ENCODE peak calls at places on chromosomes 16 and 17, in seven cellular contexts. Z is HCT116, E is H1, N is K562, M is SK-N-SH, W is HepG2, D is GM12878. J is an unnamed sample.

GRCh38 chr16:80938035-80938927 is 68.4 kb downstream of the CMC2 start:
- DNase-seq in W (no peak), E (no peak), Z (peak; percentile 51), N (no peak), M (no peak), D (no peak), J (peak; percentile 51)

GRCh38 chr17:77811521-77811920 is 147.0 kb upstream of the TNRC6C start:
- DNase-seq in Z (no peak), M (no peak), W (no peak), N (no peak), D (no peak), E (no peak), J (no peak)

GRCh38 chr17:75457047-75457654 is 716 bp downstream of the TMEM94 start:
- DNase-seq in M (peak; percentile 86), W (no peak), N (peak; percentile 60), D (no peak), Z (no peak), E (peak; percentile 70), J (no peak)

GRCh38 chr17:29592850-29593545 is at the start of gene ANKRD13B:
- DNase-seq in D (no peak), E (peak; percentile 85), M (peak; percentile 83), N (peak; percentile 67), Z (no peak), W (no peak), J (no peak)

GRCh38 chr16:75096730-75097129 is 19.9 kb downstream of the LDHD start:
- DNase-seq in W (no peak), E (peak; percentile 77), N (peak; percentile 62), Z (peak; percentile 63), M (peak; percentile 44), D (no peak), J (peak; percentile 78)

GRCh38 chr17:38730526-38731379 is 612 bp downstream of the CISD3 start:
- DNase-seq in W (peak; percentile 90), M (peak; percentile 80), D (no peak), E (peak; percentile 77), Z (no peak), N (no peak), J (no peak)

GRCh38 chr16:77840623-77841274 is 52.4 kb downstream of the VAT1L start:
- DNase-seq in D (no peak), W (no peak), M (no peak), Z (no peak), E (no peak), N (no peak), J (no peak)

GRCh38 chr17:74427048-74427762 is 4.7 kb upstream of the GPRC5C start:
- DNase-seq in Z (no peak), E (no peak), D (no peak), M (no peak), N (no peak), W (peak; percentile 92), J (peak; percentile 90)

GRCh38 chr17:81524063-81524864 is 3.9 kb upstream of the FSCN2 start:
- DNase-seq in D (no peak), E (no peak), Z (no peak), M (no peak), N (no peak), W (no peak), J (no peak)

GRCh38 chr16:79270011-79270410 is 330.5 kb downstream of the MAF start:
- DNase-seq in D (no peak), N (no peak), Z (no peak), M (no peak), W (no peak), E (no peak), J (no peak)

GRCh38 chr16:57004387-57005250 is 15.3 kb downstream of the NLRC5 start:
- DNase-seq in W (peak; percentile 54), E (no peak), D (no peak), M (no peak), N (no peak), Z (no peak), J (no peak)

GRCh38 chr17:66923881-66924280 is 40.6 kb upstream of the CACNG4 start:
- DNase-seq in N (no peak), Z (no peak), D (no peak), W (peak; percentile 85), E (no peak), M (no peak), J (no peak)

GRCh38 chr17:50184611-50185398 is 16.6 kb downstream of the COL1A1 start:
- DNase-seq in D (no peak), N (peak; percentile 36), E (no peak), Z (no peak), M (no peak), W (no peak), J (no peak)

GRCh38 chr16:75319513-75320401 is 68.3 kb upstream of the BCAR1 start:
- DNase-seq in M (no peak), N (no peak), D (peak; percentile 78), E (no peak), Z (no peak), W (no peak), J (no peak)

GRCh38 chr17:78322858-78323455 is 36.9 kb downstream of the SOCS3 start:
- DNase-seq in M (peak; percentile 85), N (no peak), E (no peak), D (no peak), W (no peak), Z (no peak), J (no peak)

GRCh38 chr17:7910281-7910680 is 5.8 kb downstream of the RNF227 start:
- DNase-seq in M (no peak), E (no peak), D (no peak), W (no peak), Z (no peak), N (no peak), J (no peak)

GRCh38 chr16:70529051-70529777 is 5.6 kb downstream of the SF3B3 start:
- DNase-seq in M (peak; percentile 46), E (no peak), D (no peak), W (peak; percentile 36), N (peak; percentile 33), Z (peak; percentile 15), J (no peak)

GRCh38 chr17:56478836-56479447 is 114.6 kb upstream of the NOG start:
- DNase-seq in D (no peak), W (peak; percentile 41), E (no peak), M (peak; percentile 21), N (peak; percentile 12), Z (peak; percentile 58), J (peak; percentile 15)

GRCh38 chr17:38875477-38876080 is 5.7 kb downstream of the LASP1 start:
- DNase-seq in D (no peak), N (no peak), M (no peak), E (no peak), Z (no peak), W (no peak), J (no peak)

GRCh38 chr17:4502466-4503154 is 3.9 kb downstream of the SPNS2 start:
- DNase-seq in Z (no peak), W (no peak), N (no peak), M (no peak), D (no peak), E (no peak), J (no peak)

DNA sequence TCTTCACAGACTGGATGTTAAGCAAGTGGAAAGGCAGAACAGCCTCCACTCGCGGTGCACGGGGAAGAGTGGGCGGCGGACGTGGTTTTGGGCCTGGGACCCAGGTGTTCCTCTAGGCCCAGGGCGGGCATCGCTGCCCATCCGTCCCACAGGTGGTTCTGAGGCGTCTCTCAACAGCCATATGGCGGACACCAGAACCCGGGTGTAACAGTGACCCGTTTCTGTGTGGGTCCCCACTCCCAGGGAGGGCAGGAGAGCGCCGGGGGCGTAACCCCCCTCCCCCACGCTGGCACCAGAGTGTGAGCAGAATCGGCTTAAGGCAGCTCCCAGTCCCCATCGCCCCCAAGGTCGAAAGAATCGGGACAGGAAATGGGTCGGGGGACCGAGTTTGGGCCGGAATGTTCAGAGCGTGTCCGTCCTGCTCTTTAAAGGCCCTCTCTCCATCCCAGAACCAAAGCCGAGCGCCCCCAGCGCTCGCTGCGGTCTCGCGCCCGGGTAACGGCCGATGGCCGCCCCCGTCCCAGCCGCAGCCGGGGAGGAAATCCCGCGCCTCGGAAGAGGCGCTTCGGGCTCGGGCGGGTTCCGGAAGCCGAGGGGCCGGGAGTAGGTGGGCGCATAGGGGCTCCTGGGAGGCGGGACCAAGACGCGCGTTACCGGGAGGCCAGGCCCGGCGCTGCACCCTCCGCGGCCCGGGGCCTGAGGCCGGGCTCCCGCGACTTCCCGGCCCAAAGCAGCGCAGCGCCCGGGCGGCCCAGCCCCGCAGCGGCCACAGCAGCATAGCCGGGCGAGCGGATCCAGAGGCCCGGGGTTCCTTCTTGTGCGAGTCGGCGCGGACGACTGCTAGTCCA is at the start of gene TK2:
- DNase-seq in N (peak; percentile 85), W (peak; percentile 37), E (peak; percentile 80), D (no peak), Z (no peak), M (peak; percentile 91), J (peak; percentile 43)
- TF ChIP-seq JUND in N (no peak), W (no peak), E (no peak), D (no peak), Z (no peak), M (no peak), J (no peak)

GRCh38 chr17:40646791-40647548 is 648 bp downstream of the SMARCE1 start:
- DNase-seq in M (no peak), N (peak; percentile 59), Z (peak; percentile 28), W (peak; percentile 50), E (no peak), D (no peak), J (no peak)
- TF ChIP-seq JUND in M (no peak), N (no peak), Z (no peak), W (no peak), E (no peak), D (no peak), J (no peak)

GRCh38 chr16:27689711-27690110 is 139.8 kb downstream of the KATNIP start:
- DNase-seq in D (no peak), M (no peak), W (no peak), E (no peak), N (no peak), Z (no peak), J (no peak)

GRCh38 chr16:27687605-27688004 is 137.7 kb downstream of the KATNIP start:
- DNase-seq in W (no peak), Z (no peak), D (no peak), M (no peak), N (no peak), E (no peak), J (no peak)

GRCh38 chr16:27692576-27692975 is 142.6 kb downstream of the KATNIP start:
- DNase-seq in M (no peak), E (no peak), W (no peak), N (no peak), Z (no peak), D (no peak), J (no peak)

GRCh38 chr16:27691717-27692116 is 141.8 kb downstream of the KATNIP start:
- DNase-seq in Z (no peak), M (no peak), W (no peak), D (no peak), E (no peak), N (no peak), J (no peak)

DNA sequence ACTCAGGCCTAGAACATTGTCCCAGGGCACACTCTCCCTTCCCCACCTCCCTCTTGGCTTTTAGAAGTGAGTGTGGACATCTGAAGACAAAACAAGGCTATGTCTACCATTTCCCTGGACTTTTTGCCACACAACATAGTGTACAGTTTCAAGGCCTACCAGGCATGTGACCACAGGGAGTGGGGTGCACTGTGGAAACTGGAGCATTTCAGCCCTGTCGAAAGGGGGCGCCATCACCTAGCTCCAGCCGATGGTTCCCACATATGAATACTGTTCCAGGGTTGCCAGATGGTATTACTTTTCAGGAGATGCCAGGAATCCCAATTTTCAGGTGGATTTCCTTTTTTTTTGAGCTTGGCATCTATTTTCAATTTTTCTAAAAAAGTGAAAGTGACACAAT is 140.7 kb downstream of the KATNIP start:
- DNase-seq in E (peak; percentile 77), M (no peak), N (peak; percentile 71), Z (peak; percentile 21), W (peak; percentile 26), D (no peak), J (no peak)
- TF ChIP-seq JUND in E (no peak), M (no peak), N (peak; percentile 22), Z (no peak), W (no peak), D (no peak), J (no peak)

GRCh38 chr16:4109250-4109736 is 6.9 kb downstream of the ADCY9 start:
- DNase-seq in E (no peak), N (no peak), D (no peak), Z (no peak), W (peak; percentile 98), M (no peak), J (no peak)
- TF ChIP-seq JUND in E (no peak), N (no peak), D (no peak), Z (no peak), W (no peak), M (no peak), J (no peak)

J was measured in T47D.